ENCODE peak calls at places on chromosomes 7 and 10, in six cellular contexts. One of them, this sample, is unnamed.

GRCh38 chr7:15687645-15688025 is 1.2 kb upstream of the MEOX2 start:
- DNase-seq in NCI-H1092: peak; percentile 75
- DNase-seq in stimulated activated CD4-positive, alpha-beta T cell treated with anti-CD3 and anti-CD28 coated beads, Interleukin-2, amount 100 ng/mL, for 48 hours: no peak
- DNase-seq in GM10248: no peak
- DNase-seq in pancreas: no peak
- DNase-seq in Panc1: no peak
- DNase-seq in this sample: peak; percentile 59

GRCh38 chr7:333399-333776 is 43.4 kb downstream of the FOXL3 start:
- DNase-seq in Panc1: no peak
- DNase-seq in stimulated activated CD4-positive, alpha-beta T cell treated with anti-CD3 and anti-CD28 coated beads, Interleukin-2, amount 100 ng/mL, for 48 hours: no peak
- DNase-seq in GM10248: no peak
- DNase-seq in pancreas: peak; percentile 81
- DNase-seq in NCI-H1092: no peak
- DNase-seq in this sample: peak; percentile 79

GRCh38 chr10:124348801-124349200 is 69.9 kb downstream of the OAT start:
- DNase-seq in NCI-H1092: no peak
- DNase-seq in stimulated activated CD4-positive, alpha-beta T cell treated with anti-CD3 and anti-CD28 coated beads, Interleukin-2, amount 100 ng/mL, for 48 hours: no peak
- DNase-seq in Panc1: no peak
- DNase-seq in GM10248: no peak
- DNase-seq in pancreas: no peak
- DNase-seq in this sample: no peak

GRCh38 chr7:85685901-85686300 is 499.0 kb upstream of the SEMA3D start:
- DNase-seq in Panc1: no peak
- DNase-seq in NCI-H1092: no peak
- DNase-seq in GM10248: no peak
- DNase-seq in pancreas: no peak
- DNase-seq in stimulated activated CD4-positive, alpha-beta T cell treated with anti-CD3 and anti-CD28 coated beads, Interleukin-2, amount 100 ng/mL, for 48 hours: no peak
- DNase-seq in this sample: no peak

GRCh38 chr7:105759670-105760548 is 116.5 kb downstream of the ATXN7L1 start:
- DNase-seq in GM10248: peak; percentile 22
- DNase-seq in Panc1: no peak
- DNase-seq in stimulated activated CD4-positive, alpha-beta T cell treated with anti-CD3 and anti-CD28 coated beads, Interleukin-2, amount 100 ng/mL, for 48 hours: no peak
- DNase-seq in NCI-H1092: peak; percentile 53
- DNase-seq in pancreas: no peak
- DNase-seq in this sample: peak; percentile 42

GRCh38 chr7:137544450-137545058 is 201.0 kb upstream of the PTN start:
- DNase-seq in NCI-H1092: no peak
- DNase-seq in pancreas: no peak
- DNase-seq in GM10248: no peak
- DNase-seq in stimulated activated CD4-positive, alpha-beta T cell treated with anti-CD3 and anti-CD28 coated beads, Interleukin-2, amount 100 ng/mL, for 48 hours: no peak
- DNase-seq in Panc1: no peak
- DNase-seq in this sample: no peak

GRCh38 chr10:62769574-62770242 is 34.8 kb upstream of the ADO start:
- DNase-seq in stimulated activated CD4-positive, alpha-beta T cell treated with anti-CD3 and anti-CD28 coated beads, Interleukin-2, amount 100 ng/mL, for 48 hours: no peak
- DNase-seq in NCI-H1092: no peak
- DNase-seq in pancreas: no peak
- DNase-seq in Panc1: no peak
- DNase-seq in GM10248: no peak
- DNase-seq in this sample: no peak

GRCh38 chr7:37342665-37343471 is 105.8 kb downstream of the ELMO1 start:
- DNase-seq in Panc1: no peak
- DNase-seq in NCI-H1092: no peak
- DNase-seq in stimulated activated CD4-positive, alpha-beta T cell treated with anti-CD3 and anti-CD28 coated beads, Interleukin-2, amount 100 ng/mL, for 48 hours: peak; percentile 48
- DNase-seq in pancreas: no peak
- DNase-seq in GM10248: peak; percentile 56
- DNase-seq in this sample: no peak

GRCh38 chr7:5797716-5798115 is 16.3 kb upstream of the RNF216 start:
- DNase-seq in stimulated activated CD4-positive, alpha-beta T cell treated with anti-CD3 and anti-CD28 coated beads, Interleukin-2, amount 100 ng/mL, for 48 hours: no peak
- DNase-seq in pancreas: no peak
- DNase-seq in GM10248: no peak
- DNase-seq in Panc1: no peak
- DNase-seq in NCI-H1092: no peak
- DNase-seq in this sample: no peak

GRCh38 chr10:31584098-31584631 is 265.1 kb downstream of the ZEB1 start:
- DNase-seq in NCI-H1092: no peak
- DNase-seq in Panc1: no peak
- DNase-seq in GM10248: no peak
- DNase-seq in stimulated activated CD4-positive, alpha-beta T cell treated with anti-CD3 and anti-CD28 coated beads, Interleukin-2, amount 100 ng/mL, for 48 hours: no peak
- DNase-seq in pancreas: no peak
- DNase-seq in this sample: no peak

GRCh38 chr7:82631998-82632397 is 188.4 kb upstream of the CACNA2D1 start:
- DNase-seq in GM10248: no peak
- DNase-seq in Panc1: no peak
- DNase-seq in pancreas: no peak
- DNase-seq in NCI-H1092: no peak
- DNase-seq in stimulated activated CD4-positive, alpha-beta T cell treated with anti-CD3 and anti-CD28 coated beads, Interleukin-2, amount 100 ng/mL, for 48 hours: no peak
- DNase-seq in this sample: no peak

GRCh38 chr10:103262229-103262628 is 14.7 kb upstream of the INA start:
- DNase-seq in Panc1: no peak
- DNase-seq in GM10248: no peak
- DNase-seq in NCI-H1092: no peak
- DNase-seq in pancreas: no peak
- DNase-seq in stimulated activated CD4-positive, alpha-beta T cell treated with anti-CD3 and anti-CD28 coated beads, Interleukin-2, amount 100 ng/mL, for 48 hours: no peak
- DNase-seq in this sample: no peak

GRCh38 chr7:151085691-151086620 is at the start of gene AGAP3:
- DNase-seq in GM10248: peak; percentile 89
- DNase-seq in pancreas: peak; percentile 95
- DNase-seq in NCI-H1092: peak; percentile 77
- DNase-seq in stimulated activated CD4-positive, alpha-beta T cell treated with anti-CD3 and anti-CD28 coated beads, Interleukin-2, amount 100 ng/mL, for 48 hours: peak; percentile 35
- DNase-seq in Panc1: no peak
- DNase-seq in this sample: peak; percentile 94

GRCh38 chr7:95549818-95550529 is 46.3 kb downstream of the PDK4 start:
- DNase-seq in stimulated activated CD4-positive, alpha-beta T cell treated with anti-CD3 and anti-CD28 coated beads, Interleukin-2, amount 100 ng/mL, for 48 hours: no peak
- DNase-seq in Panc1: peak; percentile 82
- DNase-seq in NCI-H1092: peak; percentile 85
- DNase-seq in pancreas: peak; percentile 85
- DNase-seq in GM10248: no peak
- DNase-seq in this sample: peak; percentile 95

GRCh38 chr7:9013940-9014339 is 580.5 kb downstream of the NXPH1 start:
- DNase-seq in NCI-H1092: no peak
- DNase-seq in GM10248: no peak
- DNase-seq in pancreas: no peak
- DNase-seq in stimulated activated CD4-positive, alpha-beta T cell treated with anti-CD3 and anti-CD28 coated beads, Interleukin-2, amount 100 ng/mL, for 48 hours: no peak
- DNase-seq in Panc1: no peak
- DNase-seq in this sample: no peak

GRCh38 chr7:73968511-73968910 is 59.5 kb upstream of the ELN start:
- DNase-seq in pancreas: no peak
- DNase-seq in GM10248: no peak
- DNase-seq in NCI-H1092: no peak
- DNase-seq in stimulated activated CD4-positive, alpha-beta T cell treated with anti-CD3 and anti-CD28 coated beads, Interleukin-2, amount 100 ng/mL, for 48 hours: no peak
- DNase-seq in Panc1: no peak
- DNase-seq in this sample: no peak

GRCh38 chr7:1899951-1900762 is 230.1 kb downstream of the ELFN1 start:
- DNase-seq in Panc1: no peak
- DNase-seq in pancreas: peak; percentile 25
- DNase-seq in NCI-H1092: no peak
- DNase-seq in GM10248: no peak
- DNase-seq in stimulated activated CD4-positive, alpha-beta T cell treated with anti-CD3 and anti-CD28 coated beads, Interleukin-2, amount 100 ng/mL, for 48 hours: no peak
- DNase-seq in this sample: no peak

GRCh38 chr10:52314822-52315552 is 906 bp downstream of the DKK1 start:
- DNase-seq in pancreas: peak; percentile 11
- DNase-seq in stimulated activated CD4-positive, alpha-beta T cell treated with anti-CD3 and anti-CD28 coated beads, Interleukin-2, amount 100 ng/mL, for 48 hours: no peak
- DNase-seq in GM10248: no peak
- DNase-seq in NCI-H1092: no peak
- DNase-seq in Panc1: no peak
- DNase-seq in this sample: no peak

This sample was measured in heart left ventricle.